ENCODE peak calls at places on chromosome 4, in eight cellular contexts. C is fibroblast of mammary gland, X is K562, R is nephron progenitor cell, P is pancreas, O is suprapubic skin, F is breast epithelium, G is BJ. H is an unnamed sample.

GRCh38 chr4:105651879-105652640 is 56.4 kb downstream of the INTS12 start:
- DNase-seq in P (no peak), X (no peak), C (no peak), R (no peak), G (no peak), O (no peak), F (no peak), H (no peak)

GRCh38 chr4:184255361-184255760 is 37.7 kb upstream of the ENPP6 start:
- DNase-seq in F (no peak), P (no peak), C (no peak), O (no peak), R (no peak), X (no peak), G (no peak), H (no peak)

GRCh38 chr4:7335363-7336066 is 99.2 kb downstream of the PSAPL1 start:
- DNase-seq in F (peak; percentile 88), X (peak; percentile 72), C (no peak), O (no peak), P (peak; percentile 33), G (no peak), R (peak; percentile 81), H (no peak)

GRCh38 chr4:168610911-168611530 is 114.2 kb downstream of the PALLD start:
- DNase-seq in X (no peak), P (no peak), O (no peak), F (no peak), R (no peak), C (peak; percentile 56), G (no peak), H (no peak)

GRCh38 chr4:127856485-127857447 is 23.9 kb upstream of the PLK4 start:
- DNase-seq in G (peak; percentile 74), F (no peak), C (peak; percentile 84), P (no peak), R (no peak), O (no peak), X (no peak), H (no peak)

GRCh38 chr4:95835672-95836071 is 4.2 kb upstream of the PDHA2 start:
- DNase-seq in R (peak; percentile 33), F (no peak), G (no peak), P (no peak), O (no peak), X (no peak), C (no peak), H (no peak)

GRCh38 chr4:8281519-8282133 is 12.1 kb downstream of the HTRA3 start:
- DNase-seq in P (no peak), X (no peak), R (no peak), O (peak; percentile 90), F (peak; percentile 32), G (peak; percentile 64), C (peak; percentile 69), H (no peak)

GRCh38 chr4:15005474-15006115 is 3.3 kb downstream of the CPEB2 start:
- DNase-seq in F (no peak), X (no peak), P (no peak), R (no peak), G (no peak), C (no peak), O (no peak), H (no peak)

GRCh38 chr4:10036926-10037325 is 15.6 kb upstream of the SLC2A9 start:
- DNase-seq in F (no peak), C (no peak), O (no peak), X (no peak), P (no peak), G (no peak), R (no peak), H (no peak)

GRCh38 chr4:134471569-134471968 is 270.0 kb upstream of the PABPC4L start:
- DNase-seq in X (no peak), R (no peak), F (no peak), C (no peak), G (no peak), O (no peak), P (no peak), H (no peak)

GRCh38 chr4:44448548-44449443 is at the start of gene KCTD8:
- DNase-seq in X (peak; percentile 46), F (peak; percentile 57), C (peak; percentile 61), G (peak; percentile 2), R (peak; percentile 90), P (peak; percentile 78), O (peak; percentile 85), H (peak; percentile 90)

DNA sequence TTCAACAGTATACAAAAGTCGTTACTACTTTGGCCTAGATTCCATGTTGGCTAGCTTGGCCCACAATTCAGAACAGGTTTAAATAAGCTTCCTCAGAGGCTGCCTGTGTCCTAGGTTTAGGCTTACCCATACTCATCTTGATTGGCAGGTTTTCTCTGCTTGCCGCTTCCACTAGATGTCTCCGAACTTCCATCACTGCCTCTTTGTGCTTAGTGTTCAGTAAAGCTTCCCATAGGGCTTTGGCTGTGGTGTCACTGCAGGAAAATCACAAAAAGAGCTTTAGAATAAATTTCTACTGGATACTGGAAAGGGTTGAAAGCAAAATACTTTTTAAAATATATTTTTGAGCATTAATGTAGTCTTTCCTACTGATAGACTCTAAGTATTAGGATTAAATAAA is 52.4 kb downstream of the SCFD2 start:
- DNase-seq in P (no peak), X (peak; percentile 33), G (no peak), O (no peak), C (peak; percentile 26), F (no peak), R (no peak), H (no peak)
- TF ChIP-seq CTCF in P (no peak), X (peak; percentile 46), G (peak; percentile 11), O (no peak), C (no peak), F (no peak), R (no peak), H (peak; percentile 26)

DNA sequence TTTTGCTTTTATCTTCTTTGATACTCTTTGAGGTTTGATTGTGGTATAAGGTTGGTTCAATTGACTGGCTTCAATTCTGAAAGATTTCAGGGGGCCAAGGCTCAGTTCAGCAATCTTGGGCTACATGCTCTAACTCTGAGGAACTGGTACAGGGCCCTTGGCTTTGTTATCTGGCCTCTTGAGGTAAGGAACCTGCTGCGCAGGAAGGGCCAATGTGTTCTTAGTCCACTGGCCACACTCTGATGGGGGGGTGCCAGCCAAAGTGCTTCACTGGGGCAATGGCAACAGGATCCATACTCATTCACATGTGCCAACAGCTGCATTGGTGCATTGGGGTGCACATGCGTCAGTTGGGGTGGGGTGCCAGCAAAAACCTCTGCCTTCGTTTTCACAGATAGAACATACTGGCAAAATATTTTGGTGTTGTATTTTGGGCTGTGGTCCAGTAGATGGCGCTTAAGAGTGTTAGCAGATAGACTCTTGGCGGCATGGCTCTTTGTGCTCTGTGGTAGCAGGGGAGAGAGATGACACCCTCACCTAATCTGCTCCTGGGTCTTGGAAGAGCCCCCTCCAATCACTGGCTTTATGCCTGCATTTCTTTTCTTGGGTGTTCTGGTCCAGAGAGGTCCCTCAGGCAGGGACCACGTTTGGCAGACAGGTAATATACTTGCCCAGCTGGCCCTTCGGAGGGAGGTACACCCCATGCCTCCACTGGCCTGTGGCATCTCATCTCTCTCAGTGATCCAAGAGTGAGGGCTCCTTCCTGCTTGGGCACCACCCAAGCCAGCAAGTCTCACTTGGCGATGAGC is 42.9 kb downstream of the NDST3 start:
- DNase-seq in F (no peak), C (peak; percentile 46), G (no peak), X (no peak), P (no peak), O (no peak), R (no peak), H (no peak)
- TF ChIP-seq CTCF in F (no peak), C (peak; percentile 69), G (peak; percentile 69), X (no peak), P (no peak), O (no peak), R (peak; percentile 17), H (peak; percentile 58)

DNA sequence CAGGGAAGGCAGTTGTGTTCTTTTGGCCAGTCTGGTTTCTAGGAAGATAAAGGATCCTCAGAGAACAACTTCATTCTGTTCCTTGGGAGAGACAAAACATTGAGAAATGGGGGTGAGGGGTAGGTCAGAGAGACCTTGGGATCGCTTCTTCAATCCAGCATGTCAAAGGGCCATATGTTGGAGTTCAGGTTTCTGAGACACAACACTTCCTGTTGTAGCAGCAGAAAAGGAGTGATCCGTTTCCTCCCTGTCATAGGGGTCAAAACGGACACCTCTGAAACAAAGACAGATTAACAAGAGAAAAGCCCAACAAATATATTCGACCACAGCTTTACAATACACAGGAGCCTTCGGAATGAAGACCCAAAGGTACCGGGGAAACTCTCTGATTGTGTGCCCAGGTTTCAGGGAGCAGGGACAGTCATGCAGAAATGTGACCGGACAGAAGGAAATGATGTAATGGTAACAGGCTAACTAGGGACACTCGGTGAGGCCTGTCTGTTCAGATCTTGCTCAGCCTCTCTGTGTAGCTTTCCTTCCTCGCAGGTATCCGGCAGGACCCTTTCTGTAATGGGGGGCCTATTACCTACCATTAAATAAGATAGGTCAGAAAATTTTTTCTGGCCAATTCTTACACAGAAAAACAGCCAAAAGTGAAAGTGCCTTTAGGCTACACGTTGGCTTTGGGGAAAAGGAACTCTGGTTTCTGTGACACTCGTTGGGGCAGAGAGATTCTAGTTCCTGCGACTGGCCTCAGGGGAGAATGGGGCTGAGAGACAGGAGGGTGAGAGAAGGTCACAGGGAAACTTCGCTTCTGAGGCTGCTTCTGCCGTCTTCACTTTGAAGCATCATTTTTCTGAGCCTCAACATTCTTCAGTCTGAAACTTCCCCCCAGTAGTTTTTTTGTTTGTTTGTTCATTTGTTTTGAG is 103.2 kb upstream of the TLR3 start:
- DNase-seq in R (no peak), X (no peak), P (no peak), F (no peak), O (no peak), G (no peak), C (no peak), H (no peak)
- TF ChIP-seq CTCF in R (no peak), X (no peak), P (no peak), F (no peak), O (no peak), G (no peak), C (no peak), H (no peak)

DNA sequence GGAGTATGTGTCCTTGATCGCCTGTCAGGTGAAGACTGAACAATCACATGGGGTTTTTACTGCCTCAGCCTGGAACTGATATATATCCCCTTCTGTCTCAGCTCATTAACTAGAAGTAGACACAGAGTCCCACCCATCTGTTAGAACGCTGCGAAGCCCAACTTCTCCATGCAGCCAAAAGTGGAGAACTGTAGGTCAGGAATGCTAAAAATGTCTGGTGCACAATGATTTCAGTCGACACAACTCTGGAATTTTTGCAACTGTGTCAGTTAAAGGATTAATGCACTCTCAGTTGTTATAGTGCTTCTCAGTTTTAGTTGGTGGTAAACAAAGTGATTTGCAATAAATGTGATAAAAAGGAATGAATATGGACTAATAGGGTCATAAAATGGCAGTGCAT is 287.2 kb downstream of the INPP4B start:
- DNase-seq in G (no peak), F (no peak), P (no peak), O (no peak), X (no peak), C (no peak), R (peak; percentile 21), H (no peak)
- TF ChIP-seq CTCF in G (no peak), F (no peak), P (no peak), O (no peak), X (no peak), C (no peak), R (no peak), H (no peak)

DNA sequence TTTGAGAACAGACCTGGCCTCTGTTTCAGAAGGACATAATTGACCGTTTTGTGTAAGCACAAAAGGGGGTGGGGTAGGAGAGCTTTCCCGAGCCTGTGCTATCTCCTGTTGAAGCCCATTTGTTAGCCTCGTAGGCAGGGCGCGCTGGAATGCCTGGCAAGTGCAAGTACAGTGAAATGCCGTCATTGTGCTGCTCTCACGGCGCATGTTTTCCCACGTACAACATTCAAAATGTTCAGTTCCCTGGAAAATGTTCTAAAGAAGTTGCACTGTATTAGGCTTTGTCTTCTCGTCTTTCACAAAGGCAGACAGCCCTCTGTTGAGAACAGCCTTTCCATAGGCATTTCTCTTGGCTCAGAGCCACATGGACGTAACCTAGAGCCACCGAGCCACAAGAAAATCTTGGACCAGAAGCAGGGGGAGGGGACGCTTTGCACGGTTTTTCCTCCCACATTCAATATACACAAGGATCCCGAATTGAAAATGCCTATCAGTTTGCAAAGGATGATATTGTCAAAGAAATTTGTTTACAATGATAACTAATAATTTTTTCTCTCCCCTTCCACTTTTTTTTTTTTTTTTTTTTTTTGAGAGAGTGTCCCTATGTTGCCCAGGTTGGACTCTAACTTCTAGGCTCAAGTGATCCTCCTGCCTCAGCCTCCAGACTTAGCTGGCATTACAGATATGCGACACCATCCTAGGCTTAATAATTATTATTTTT is 54.6 kb upstream of the RAPGEF2 start:
- DNase-seq in C (peak; percentile 72), R (peak; percentile 10), P (peak; percentile 79), F (peak; percentile 64), G (no peak), X (peak; percentile 70), O (peak; percentile 79), H (no peak)
- TF ChIP-seq CTCF in C (no peak), R (no peak), P (no peak), F (no peak), G (no peak), X (no peak), O (no peak), H (no peak)